ENCODE peak calls at places on chromosome 18, in eight cellular contexts. H, C, R, Q, E, I, V and J are unnamed samples.

GRCh38 chr18:40957533-40958070 is 997.4 kb upstream of the PIK3C3 start:
- DNase-seq in E (no peak), Q (no peak), C (no peak), V (no peak), I (no peak), R (no peak), H (no peak), J (no peak)

GRCh38 chr18:21303445-21303844 is 61.4 kb downstream of the GREB1L start:
- DNase-seq in I (no peak), H (no peak), C (no peak), R (no peak), Q (no peak), E (no peak), V (no peak), J (no peak)

GRCh38 chr18:67282796-67283195 is 233.7 kb downstream of the DSEL start:
- DNase-seq in H (no peak), I (no peak), C (no peak), R (no peak), V (no peak), Q (no peak), E (no peak), J (peak)

GRCh38 chr18:53165770-53166169 is 825.8 kb downstream of the DCC start:
- DNase-seq in C (no peak), V (peak), Q (no peak), R (no peak), E (no peak), I (no peak), H (no peak), J (no peak)

GRCh38 chr18:2143666-2144065 is 427.6 kb downstream of the METTL4 start:
- DNase-seq in E (no peak), R (no peak), I (no peak), Q (no peak), C (no peak), V (no peak), H (no peak), J (peak)

GRCh38 chr18:62037989-62038778 is 145.4 kb upstream of the RNF152 start:
- DNase-seq in Q (no peak), C (no peak), H (no peak), I (no peak), E (no peak), V (no peak), R (no peak), J (peak)

GRCh38 chr18:61995547-61996062 is 102.8 kb upstream of the RNF152 start:
- DNase-seq in C (no peak), H (no peak), R (no peak), E (no peak), V (no peak), I (no peak), Q (no peak), J (no peak)

GRCh38 chr18:22286576-22286975 is 117.2 kb downstream of the GATA6 start:
- DNase-seq in E (no peak), I (peak), C (peak), V (no peak), R (peak), H (no peak), Q (no peak), J (no peak)

GRCh38 chr18:62258606-62259005 is 66.5 kb upstream of the TNFRSF11A start:
- DNase-seq in E (no peak), I (no peak), H (no peak), Q (no peak), V (no peak), R (peak), C (no peak), J (no peak)

GRCh38 chr18:66916834-66917233 is 312.9 kb upstream of the CDH19 start:
- DNase-seq in V (no peak), I (no peak), Q (no peak), R (no peak), E (no peak), C (no peak), H (no peak), J (no peak)

GRCh38 chr18:74942319-74942910 is 266.5 kb downstream of the PTGR3 start:
- DNase-seq in H (no peak), Q (no peak), V (peak), R (no peak), C (no peak), I (no peak), E (no peak), J (no peak)

GRCh38 chr18:60649107-60649506 is 276.5 kb upstream of the MC4R start:
- DNase-seq in I (no peak), V (peak), E (no peak), C (no peak), H (no peak), R (no peak), Q (no peak), J (no peak)

GRCh38 chr18:75223687-75224347 is 13.2 kb downstream of the TSHZ1 start:
- DNase-seq in C (no peak), R (peak), Q (no peak), H (no peak), E (no peak), V (no peak), I (no peak), J (peak)

GRCh38 chr18:63586966-63587365 is at the start of gene SERPINB13:
- DNase-seq in V (no peak), I (no peak), H (no peak), C (no peak), R (no peak), Q (no peak), E (no peak), J (no peak)

GRCh38 chr18:21703241-21703820 is 1.2 kb downstream of the ABHD3 start:
- DNase-seq in R (no peak), E (no peak), V (peak), I (peak), Q (no peak), H (no peak), C (no peak), J (no peak)

GRCh38 chr18:60794802-60795201 is 422.2 kb upstream of the MC4R start:
- DNase-seq in V (no peak), R (no peak), I (no peak), C (no peak), H (no peak), Q (no peak), E (no peak), J (no peak)

GRCh38 chr18:22550366-22550765 is 132.7 kb upstream of the CTAGE1 start:
- DNase-seq in E (no peak), H (no peak), Q (no peak), R (no peak), C (no peak), V (no peak), I (no peak), J (no peak)

GRCh38 chr18:58362027-58362575 is 266.8 kb downstream of the ALPK2 start:
- DNase-seq in E (no peak), H (no peak), C (no peak), V (peak), Q (no peak), R (peak), I (no peak), J (peak)

GRCh38 chr18:51537487-51537886 is 340.0 kb upstream of the MEX3C start:
- DNase-seq in C (no peak), V (peak), I (peak), R (peak), Q (peak), H (peak), E (peak), J (no peak)

GRCh38 chr18:69755856-69756496 is 191.7 kb downstream of the CD226 start:
- DNase-seq in E (no peak), H (no peak), R (no peak), I (no peak), Q (no peak), V (no peak), C (no peak), J (no peak)

GRCh38 chr18:45342166-45342565 is 273.1 kb upstream of the SLC14A2 start:
- DNase-seq in H (no peak), V (no peak), R (no peak), Q (no peak), E (no peak), C (no peak), I (no peak), J (no peak)

GRCh38 chr18:8684577-8684976 is 20.8 kb upstream of the MTCL1 start:
- DNase-seq in E (no peak), Q (no peak), R (no peak), I (no peak), H (no peak), V (no peak), C (no peak), J (no peak)

GRCh38 chr18:59559528-59559927 is 137.7 kb downstream of the CCBE1 start:
- DNase-seq in V (no peak), R (no peak), I (no peak), E (no peak), Q (no peak), C (no peak), H (no peak), J (no peak)

GRCh38 chr18:28112056-28112470 is 64.9 kb downstream of the CDH2 start:
- DNase-seq in R (peak), V (no peak), I (no peak), H (no peak), E (peak), Q (no peak), C (no peak), J (peak)

GRCh38 chr18:27921904-27922541 is 254.9 kb downstream of the CDH2 start:
- DNase-seq in I (no peak), C (no peak), V (no peak), H (no peak), R (peak), Q (no peak), E (peak), J (peak)

GRCh38 chr18:50836521-50836957 is 16.7 kb upstream of the MRO start:
- DNase-seq in V (peak), H (no peak), E (no peak), C (no peak), Q (no peak), R (no peak), I (no peak), J (peak)

DNA sequence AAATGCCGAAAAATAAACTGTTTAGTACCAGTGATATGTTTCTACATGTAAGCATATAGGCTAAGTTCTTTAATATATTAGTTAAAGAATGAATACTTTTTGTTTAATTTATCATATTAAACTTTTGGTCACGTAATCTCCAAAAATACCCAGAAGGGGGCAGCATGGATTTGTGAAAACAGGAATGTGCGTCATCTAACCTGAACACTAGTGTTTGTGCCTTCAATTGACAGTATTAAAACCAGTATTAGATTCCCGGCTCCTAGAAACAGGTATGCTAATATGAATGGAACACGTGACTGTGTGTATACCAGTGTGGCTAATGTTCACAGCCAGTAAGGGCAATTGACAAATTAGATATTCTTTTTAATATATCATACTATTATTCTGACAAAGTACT is 51.8 kb downstream of the WDR7 start:
- DNase-seq in I (peak), H (peak), E (peak), V (peak), C (no peak), Q (no peak), R (peak), J (peak)
- TF ChIP-seq CTCF in I (peak), H (peak), E (peak), V (peak), C (peak), Q (peak), R (peak), J (peak)

GRCh38 chr18:13684546-13684945 is 41.8 kb downstream of the FAM210A start:
- DNase-seq in H (no peak), R (no peak), E (no peak), Q (no peak), I (no peak), C (no peak), V (no peak), J (no peak)
- H3K4me3 ChIP-seq in H (no peak), R (no peak), E (no peak), Q (no peak), I (no peak), C (no peak), V (no peak), J (no peak)

GRCh38 chr18:37320320-37320719 is 245.3 kb downstream of the CELF4 start:
- DNase-seq in H (no peak), Q (no peak), I (no peak), C (no peak), R (no peak), V (no peak), E (no peak), J (no peak)

GRCh38 chr18:37327063-37327577 is 238.5 kb downstream of the CELF4 start:
- DNase-seq in Q (no peak), H (no peak), V (no peak), E (no peak), I (no peak), R (no peak), C (no peak), J (no peak)

GRCh38 chr18:37318360-37319037 is 247.1 kb downstream of the CELF4 start:
- DNase-seq in E (no peak), H (no peak), V (no peak), Q (no peak), R (no peak), I (no peak), C (no peak), J (no peak)

GRCh38 chr18:37321578-37322496 is 243.8 kb downstream of the CELF4 start:
- DNase-seq in C (no peak), E (no peak), R (no peak), Q (no peak), H (no peak), I (no peak), V (no peak), J (no peak)

DNA sequence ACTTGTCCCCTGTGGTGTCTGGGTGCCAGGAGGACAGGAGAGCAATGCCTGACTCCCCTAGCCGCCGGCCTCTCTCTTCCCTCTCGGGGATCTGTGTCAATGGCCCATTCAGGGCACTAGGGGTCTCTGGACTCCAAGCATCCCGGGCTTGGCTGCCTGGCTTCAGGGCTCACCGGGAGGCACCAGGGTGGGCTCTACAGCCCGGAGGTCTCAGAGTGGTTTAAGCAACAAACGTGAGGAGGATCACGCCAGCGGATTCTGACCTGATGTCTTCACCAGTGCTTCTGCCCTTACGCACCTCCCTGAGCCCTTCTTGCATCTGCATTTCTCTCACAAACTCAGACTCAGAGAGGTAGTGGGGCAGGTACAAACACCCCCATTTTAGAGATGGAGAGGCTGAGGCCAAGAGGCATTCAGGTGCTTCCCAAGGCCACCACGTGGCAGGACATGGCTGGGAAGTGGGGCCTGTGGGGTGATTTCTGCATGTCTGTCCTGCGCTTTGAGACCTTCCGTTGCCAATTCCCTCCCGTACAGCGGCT is 243.0 kb downstream of the CELF4 start:
- DNase-seq in E (peak), I (peak), C (peak), R (peak), Q (no peak), V (peak), H (peak), J (peak)
- TF ChIP-seq CTCF in E (peak), I (peak), C (peak), R (peak), Q (peak), V (peak), H (peak), J (peak)

GRCh38 chr18:55320399-55321255 is 267.4 kb downstream of the TCF4 start:
- DNase-seq in V (peak), R (no peak), I (no peak), E (no peak), C (no peak), H (no peak), Q (no peak), J (peak)
- H3K4me3 ChIP-seq in V (peak), R (peak), I (no peak), E (no peak), C (peak), H (peak), Q (peak), J (peak)

DNA sequence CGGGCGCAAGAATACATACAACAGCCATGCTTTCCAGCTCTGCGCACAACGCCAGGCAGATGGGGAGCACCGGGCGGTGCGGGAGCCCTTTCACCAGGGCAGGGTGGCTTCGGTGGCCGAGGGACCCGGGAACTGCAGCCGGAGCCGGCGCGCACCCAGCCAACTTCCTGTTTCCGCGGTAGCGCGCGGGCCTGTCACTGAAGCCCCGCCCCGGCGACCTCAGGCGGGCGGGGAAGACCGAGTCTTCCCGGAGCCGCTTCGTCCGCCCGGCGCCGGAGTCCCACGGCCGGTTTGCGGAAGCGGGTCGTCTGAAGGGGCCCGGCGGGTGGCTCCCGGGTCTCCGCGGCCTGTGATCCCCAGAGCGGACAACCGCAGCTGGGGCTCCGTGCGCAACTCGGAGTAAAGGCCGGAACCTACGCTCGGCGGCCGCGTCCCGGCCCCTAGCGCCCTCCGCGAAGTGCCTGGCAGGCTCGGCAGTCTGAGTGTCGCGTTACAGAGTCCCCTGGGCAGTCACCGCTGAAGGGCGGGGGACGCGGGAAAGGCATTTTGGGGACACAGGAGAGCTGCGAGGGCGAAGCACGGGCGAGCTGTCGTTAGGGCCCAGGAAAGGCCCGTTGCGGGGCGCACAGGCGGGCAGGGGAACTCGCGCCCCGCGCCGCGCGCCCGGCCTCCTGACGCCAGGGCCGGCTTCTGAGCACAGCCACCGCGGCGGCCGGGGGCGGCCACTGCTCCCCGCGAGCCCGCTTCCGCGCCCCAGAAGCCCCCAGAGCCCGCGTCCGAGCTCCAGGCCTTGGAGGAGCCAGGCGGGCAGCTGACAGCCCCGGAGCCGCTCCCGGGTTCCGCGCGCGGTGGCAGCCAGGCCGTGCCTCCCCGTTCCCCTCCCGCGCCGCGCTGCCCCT is at the start of gene MPPE1:
- DNase-seq in V (peak), C (peak), I (peak), Q (peak), H (peak), R (peak), E (peak), J (peak)
- TF ChIP-seq CTCF in V (no peak), C (no peak), I (peak), Q (no peak), H (no peak), R (no peak), E (no peak), J (no peak)

GRCh38 chr18:26700728-26701127 is 152.4 kb upstream of the KCTD1 start:
- DNase-seq in R (no peak), E (peak), H (no peak), I (no peak), Q (no peak), V (no peak), C (no peak), J (no peak)

GRCh38 chr18:26700201-26700600 is 151.8 kb upstream of the KCTD1 start:
- DNase-seq in I (no peak), H (no peak), R (no peak), V (peak), Q (no peak), C (no peak), E (no peak), J (no peak)

GRCh38 chr18:26697186-26697585 is 148.8 kb upstream of the KCTD1 start:
- DNase-seq in C (no peak), I (no peak), E (no peak), H (no peak), V (no peak), Q (no peak), R (no peak), J (no peak)

GRCh38 chr18:26703170-26703933 is 155.0 kb upstream of the KCTD1 start:
- DNase-seq in H (no peak), R (peak), C (no peak), I (no peak), V (peak), E (no peak), Q (no peak), J (no peak)

DNA sequence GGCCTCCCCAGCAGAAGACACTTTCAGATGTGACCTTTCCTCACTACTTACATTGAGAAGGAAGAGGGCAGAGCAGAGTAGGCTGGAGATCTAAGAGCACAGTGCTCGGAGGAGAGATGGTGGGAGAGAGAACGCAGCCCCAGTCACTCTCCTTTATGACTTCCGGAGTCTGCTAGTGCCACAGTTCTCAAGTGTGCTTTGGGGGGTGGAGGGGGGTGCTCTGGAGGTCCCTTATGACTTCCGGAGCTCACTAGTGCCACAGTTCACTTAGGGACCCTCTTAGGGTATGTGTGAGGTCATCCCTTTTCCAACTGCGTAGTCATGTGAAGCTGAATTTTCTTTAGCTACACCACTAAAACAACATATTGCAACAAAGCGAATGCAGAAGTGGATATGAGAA is 153.7 kb upstream of the KCTD1 start:
- DNase-seq in H (no peak), R (no peak), Q (no peak), E (no peak), V (peak), I (no peak), C (no peak), J (no peak)
- H3K4me3 ChIP-seq in H (no peak), R (no peak), Q (no peak), E (no peak), V (no peak), I (no peak), C (no peak), J (no peak)

GRCh38 chr18:48365965-48366364 is 43.2 kb downstream of the ZBTB7C start:
- DNase-seq in H (no peak), C (no peak), E (no peak), I (no peak), Q (no peak), R (no peak), V (no peak), J (no peak)

GRCh38 chr18:48361801-48362200 is 47.4 kb downstream of the ZBTB7C start:
- DNase-seq in I (no peak), E (no peak), C (no peak), Q (no peak), H (no peak), R (no peak), V (no peak), J (no peak)

GRCh38 chr18:48367557-48367956 is 41.6 kb downstream of the ZBTB7C start:
- DNase-seq in Q (no peak), E (no peak), H (no peak), I (no peak), C (no peak), V (no peak), R (no peak), J (no peak)

GRCh38 chr18:48363167-48363566 is 46.0 kb downstream of the ZBTB7C start:
- DNase-seq in R (no peak), V (no peak), Q (no peak), I (no peak), E (no peak), C (no peak), H (no peak), J (no peak)

DNA sequence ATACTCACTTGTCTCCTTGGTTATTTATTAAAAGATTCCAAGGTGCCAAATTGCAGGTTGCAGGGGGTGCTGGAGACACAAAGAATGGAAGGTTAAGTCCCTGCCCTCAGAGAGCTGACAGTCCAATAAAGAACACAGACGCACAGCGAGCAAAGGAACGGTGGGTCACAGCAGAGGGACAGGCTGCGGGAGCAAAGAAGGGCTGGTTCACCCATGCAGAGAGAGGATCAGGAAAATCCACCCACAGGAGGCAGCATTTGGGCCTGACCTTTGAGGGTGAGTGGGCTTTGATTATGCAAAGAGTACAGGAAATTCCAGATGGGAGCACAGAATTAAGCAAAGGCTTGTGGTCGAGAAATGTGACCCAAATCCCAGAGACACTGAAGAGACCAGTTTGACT is 45.0 kb downstream of the ZBTB7C start:
- DNase-seq in R (no peak), E (no peak), V (no peak), I (no peak), H (no peak), Q (no peak), C (no peak), J (no peak)
- TF ChIP-seq CTCF in R (no peak), E (no peak), V (no peak), I (no peak), H (no peak), Q (no peak), C (no peak), J (no peak)

GRCh38 chr18:39620551-39621168 is 2055.1 kb upstream of the CELF4 start:
- DNase-seq in E (no peak), C (no peak), Q (no peak), I (no peak), R (no peak), H (no peak), V (no peak), J (no peak)
- H3K4me3 ChIP-seq in E (no peak), C (no peak), Q (no peak), I (no peak), R (no peak), H (no peak), V (no peak), J (no peak)